ENCODE peak calls at places on chromosomes 1 and 21, in nine cellular contexts. One of them, this sample, is unnamed.

GRCh38 chr1:240765732-240766363 is 153.9 kb upstream of the GREM2 start:
- DNase-seq in transverse colon: no peak
- DNase-seq in esophagus squamous epithelium: no peak
- DNase-seq in H1: no peak
- DNase-seq in uterus: no peak
- DNase-seq in stomach: no peak
- DNase-seq in sigmoid colon: no peak
- DNase-seq in Peyer's patch: no peak
- DNase-seq in tibial nerve: no peak
- DNase-seq in this sample: peak

GRCh38 chr1:225509376-225509707 is 81.5 kb upstream of the LBR start:
- DNase-seq in transverse colon: no peak
- DNase-seq in esophagus squamous epithelium: no peak
- DNase-seq in H1: no peak
- DNase-seq in uterus: no peak
- DNase-seq in stomach: no peak
- DNase-seq in sigmoid colon: no peak
- DNase-seq in Peyer's patch: no peak
- DNase-seq in tibial nerve: no peak
- DNase-seq in this sample: no peak

GRCh38 chr1:212721388-212722247 is 22.0 kb upstream of the BATF3 start:
- DNase-seq in transverse colon: no peak
- DNase-seq in esophagus squamous epithelium: no peak
- DNase-seq in H1: no peak
- DNase-seq in uterus: no peak
- DNase-seq in stomach: peak
- DNase-seq in sigmoid colon: no peak
- DNase-seq in Peyer's patch: no peak
- DNase-seq in tibial nerve: no peak
- DNase-seq in this sample: peak

GRCh38 chr21:29298348-29299045 is at the start of gene BACH1:
- DNase-seq in transverse colon: peak
- DNase-seq in esophagus squamous epithelium: peak
- DNase-seq in H1: peak
- DNase-seq in uterus: peak
- DNase-seq in stomach: peak
- DNase-seq in sigmoid colon: peak
- DNase-seq in Peyer's patch: peak
- DNase-seq in tibial nerve: peak
- DNase-seq in this sample: peak

GRCh38 chr1:111507411-111508201 is 4.2 kb upstream of the ADORA3 start:
- DNase-seq in transverse colon: peak
- DNase-seq in esophagus squamous epithelium: peak
- DNase-seq in H1: peak
- DNase-seq in uterus: peak
- DNase-seq in stomach: peak
- DNase-seq in sigmoid colon: peak
- DNase-seq in Peyer's patch: peak
- DNase-seq in tibial nerve: peak
- DNase-seq in this sample: peak

GRCh38 chr1:56438901-56439551 is 140.3 kb downstream of the PLPP3 start:
- DNase-seq in transverse colon: no peak
- DNase-seq in esophagus squamous epithelium: no peak
- DNase-seq in H1: no peak
- DNase-seq in uterus: no peak
- DNase-seq in stomach: no peak
- DNase-seq in sigmoid colon: no peak
- DNase-seq in Peyer's patch: no peak
- DNase-seq in tibial nerve: no peak
- DNase-seq in this sample: no peak

GRCh38 chr1:161390559-161390858 is 22.8 kb upstream of the CFAP126 start:
- DNase-seq in transverse colon: no peak
- DNase-seq in esophagus squamous epithelium: no peak
- DNase-seq in H1: no peak
- DNase-seq in uterus: no peak
- DNase-seq in stomach: no peak
- DNase-seq in sigmoid colon: no peak
- DNase-seq in Peyer's patch: no peak
- DNase-seq in tibial nerve: no peak
- DNase-seq in this sample: no peak

GRCh38 chr1:42933060-42933586 is 25.5 kb downstream of the SLC2A1 start:
- DNase-seq in transverse colon: no peak
- DNase-seq in esophagus squamous epithelium: no peak
- DNase-seq in H1: no peak
- DNase-seq in uterus: no peak
- DNase-seq in stomach: no peak
- DNase-seq in sigmoid colon: no peak
- DNase-seq in Peyer's patch: no peak
- DNase-seq in tibial nerve: no peak
- DNase-seq in this sample: no peak

GRCh38 chr1:19450811-19451564 is 34.4 kb downstream of the CAPZB start:
- DNase-seq in transverse colon: no peak
- DNase-seq in esophagus squamous epithelium: no peak
- DNase-seq in H1: no peak
- DNase-seq in uterus: peak
- DNase-seq in stomach: no peak
- DNase-seq in sigmoid colon: no peak
- DNase-seq in Peyer's patch: peak
- DNase-seq in tibial nerve: no peak
- DNase-seq in this sample: peak

GRCh38 chr1:158833269-158833668 is 2.1 kb downstream of the MNDA start:
- DNase-seq in transverse colon: no peak
- DNase-seq in esophagus squamous epithelium: no peak
- DNase-seq in H1: no peak
- DNase-seq in uterus: no peak
- DNase-seq in stomach: no peak
- DNase-seq in sigmoid colon: no peak
- DNase-seq in Peyer's patch: no peak
- DNase-seq in tibial nerve: no peak
- DNase-seq in this sample: no peak

GRCh38 chr1:247332215-247332900 is 691 bp upstream of the ZNF496 start:
- DNase-seq in transverse colon: peak
- DNase-seq in esophagus squamous epithelium: peak
- DNase-seq in H1: peak
- DNase-seq in uterus: peak
- DNase-seq in stomach: peak
- DNase-seq in sigmoid colon: peak
- DNase-seq in Peyer's patch: peak
- DNase-seq in tibial nerve: no peak
- DNase-seq in this sample: peak

GRCh38 chr1:245166471-245166885 is 11.7 kb downstream of the KIF26B start:
- DNase-seq in transverse colon: no peak
- DNase-seq in esophagus squamous epithelium: no peak
- DNase-seq in H1: no peak
- DNase-seq in uterus: no peak
- DNase-seq in stomach: no peak
- DNase-seq in sigmoid colon: no peak
- DNase-seq in Peyer's patch: no peak
- DNase-seq in tibial nerve: no peak
- DNase-seq in this sample: peak

GRCh38 chr1:4734791-4735190 is 80.4 kb downstream of the AJAP1 start:
- DNase-seq in transverse colon: no peak
- DNase-seq in esophagus squamous epithelium: no peak
- DNase-seq in H1: no peak
- DNase-seq in uterus: no peak
- DNase-seq in stomach: no peak
- DNase-seq in sigmoid colon: no peak
- DNase-seq in Peyer's patch: no peak
- DNase-seq in tibial nerve: no peak
- DNase-seq in this sample: no peak

GRCh38 chr1:220808501-220809186 is 21.9 kb downstream of the MTARC1 start:
- DNase-seq in transverse colon: no peak
- DNase-seq in esophagus squamous epithelium: no peak
- DNase-seq in H1: no peak
- DNase-seq in uterus: no peak
- DNase-seq in stomach: no peak
- DNase-seq in sigmoid colon: no peak
- DNase-seq in Peyer's patch: no peak
- DNase-seq in tibial nerve: no peak
- DNase-seq in this sample: no peak

GRCh38 chr1:18597159-18598042 is 33.2 kb upstream of the PAX7 start:
- DNase-seq in transverse colon: peak
- DNase-seq in esophagus squamous epithelium: no peak
- DNase-seq in H1: peak
- DNase-seq in uterus: no peak
- DNase-seq in stomach: peak
- DNase-seq in sigmoid colon: peak
- DNase-seq in Peyer's patch: peak
- DNase-seq in tibial nerve: peak
- DNase-seq in this sample: peak

GRCh38 chr1:181425566-181425965 is 57.8 kb upstream of the CACNA1E start:
- DNase-seq in transverse colon: no peak
- DNase-seq in esophagus squamous epithelium: no peak
- DNase-seq in H1: no peak
- DNase-seq in uterus: no peak
- DNase-seq in stomach: no peak
- DNase-seq in sigmoid colon: no peak
- DNase-seq in Peyer's patch: no peak
- DNase-seq in tibial nerve: no peak
- DNase-seq in this sample: no peak

GRCh38 chr21:44903689-44904088 is 17.0 kb downstream of the ITGB2 start:
- DNase-seq in transverse colon: no peak
- DNase-seq in esophagus squamous epithelium: no peak
- DNase-seq in H1: no peak
- DNase-seq in uterus: no peak
- DNase-seq in stomach: no peak
- DNase-seq in sigmoid colon: no peak
- DNase-seq in Peyer's patch: no peak
- DNase-seq in tibial nerve: no peak
- DNase-seq in this sample: no peak

GRCh38 chr1:24201941-24202440 is 14.9 kb upstream of the IFNLR1 start:
- DNase-seq in transverse colon: peak
- DNase-seq in esophagus squamous epithelium: no peak
- DNase-seq in H1: peak
- DNase-seq in uterus: peak
- DNase-seq in stomach: peak
- DNase-seq in sigmoid colon: peak
- DNase-seq in Peyer's patch: peak
- DNase-seq in tibial nerve: peak
- DNase-seq in this sample: peak

GRCh38 chr1:23908453-23909341 is 4.5 kb downstream of the CNR2 start:
- DNase-seq in transverse colon: peak
- DNase-seq in esophagus squamous epithelium: no peak
- DNase-seq in H1: no peak
- DNase-seq in uterus: no peak
- DNase-seq in stomach: no peak
- DNase-seq in sigmoid colon: no peak
- DNase-seq in Peyer's patch: peak
- DNase-seq in tibial nerve: no peak
- DNase-seq in this sample: no peak

GRCh38 chr1:69919129-69919921 is 286.1 kb downstream of the LRRC40 start:
- DNase-seq in transverse colon: no peak
- DNase-seq in esophagus squamous epithelium: no peak
- DNase-seq in H1: no peak
- DNase-seq in uterus: no peak
- DNase-seq in stomach: no peak
- DNase-seq in sigmoid colon: peak
- DNase-seq in Peyer's patch: no peak
- DNase-seq in tibial nerve: no peak
- DNase-seq in this sample: no peak

GRCh38 chr1:182839209-182840065 is at the start of gene DHX9:
- DNase-seq in transverse colon: peak
- DNase-seq in esophagus squamous epithelium: peak
- DNase-seq in H1: peak
- DNase-seq in uterus: peak
- DNase-seq in stomach: peak
- DNase-seq in sigmoid colon: peak
- DNase-seq in Peyer's patch: peak
- DNase-seq in tibial nerve: peak
- DNase-seq in this sample: peak
- TF ChIP-seq POLR2A in transverse colon: peak
- TF ChIP-seq POLR2A in esophagus squamous epithelium: no peak
- TF ChIP-seq POLR2A in H1: peak
- TF ChIP-seq POLR2A in uterus: peak
- TF ChIP-seq POLR2A in stomach: peak
- TF ChIP-seq POLR2A in sigmoid colon: peak
- TF ChIP-seq POLR2A in Peyer's patch: peak
- TF ChIP-seq POLR2A in tibial nerve: peak
- TF ChIP-seq POLR2A in this sample: peak

GRCh38 chr1:94355485-94355980 is 62.7 kb upstream of the ABCD3 start:
- DNase-seq in transverse colon: no peak
- DNase-seq in esophagus squamous epithelium: no peak
- DNase-seq in H1: no peak
- DNase-seq in uterus: no peak
- DNase-seq in stomach: no peak
- DNase-seq in sigmoid colon: no peak
- DNase-seq in Peyer's patch: no peak
- DNase-seq in tibial nerve: no peak
- DNase-seq in this sample: no peak
- TF ChIP-seq POLR2A in transverse colon: no peak
- TF ChIP-seq POLR2A in esophagus squamous epithelium: no peak
- TF ChIP-seq POLR2A in H1: no peak
- TF ChIP-seq POLR2A in uterus: no peak
- TF ChIP-seq POLR2A in stomach: no peak
- TF ChIP-seq POLR2A in sigmoid colon: no peak
- TF ChIP-seq POLR2A in Peyer's patch: no peak
- TF ChIP-seq POLR2A in tibial nerve: no peak
- TF ChIP-seq POLR2A in this sample: no peak

GRCh38 chr1:36802018-36802417 is 232.3 kb downstream of the GRIK3 start:
- DNase-seq in transverse colon: no peak
- DNase-seq in esophagus squamous epithelium: no peak
- DNase-seq in H1: no peak
- DNase-seq in uterus: no peak
- DNase-seq in stomach: no peak
- DNase-seq in sigmoid colon: no peak
- DNase-seq in Peyer's patch: no peak
- DNase-seq in tibial nerve: no peak
- DNase-seq in this sample: no peak
- TF ChIP-seq POLR2A in transverse colon: no peak
- TF ChIP-seq POLR2A in esophagus squamous epithelium: no peak
- TF ChIP-seq POLR2A in H1: no peak
- TF ChIP-seq POLR2A in uterus: no peak
- TF ChIP-seq POLR2A in stomach: no peak
- TF ChIP-seq POLR2A in sigmoid colon: no peak
- TF ChIP-seq POLR2A in Peyer's patch: no peak
- TF ChIP-seq POLR2A in tibial nerve: no peak
- TF ChIP-seq POLR2A in this sample: no peak

DNA sequence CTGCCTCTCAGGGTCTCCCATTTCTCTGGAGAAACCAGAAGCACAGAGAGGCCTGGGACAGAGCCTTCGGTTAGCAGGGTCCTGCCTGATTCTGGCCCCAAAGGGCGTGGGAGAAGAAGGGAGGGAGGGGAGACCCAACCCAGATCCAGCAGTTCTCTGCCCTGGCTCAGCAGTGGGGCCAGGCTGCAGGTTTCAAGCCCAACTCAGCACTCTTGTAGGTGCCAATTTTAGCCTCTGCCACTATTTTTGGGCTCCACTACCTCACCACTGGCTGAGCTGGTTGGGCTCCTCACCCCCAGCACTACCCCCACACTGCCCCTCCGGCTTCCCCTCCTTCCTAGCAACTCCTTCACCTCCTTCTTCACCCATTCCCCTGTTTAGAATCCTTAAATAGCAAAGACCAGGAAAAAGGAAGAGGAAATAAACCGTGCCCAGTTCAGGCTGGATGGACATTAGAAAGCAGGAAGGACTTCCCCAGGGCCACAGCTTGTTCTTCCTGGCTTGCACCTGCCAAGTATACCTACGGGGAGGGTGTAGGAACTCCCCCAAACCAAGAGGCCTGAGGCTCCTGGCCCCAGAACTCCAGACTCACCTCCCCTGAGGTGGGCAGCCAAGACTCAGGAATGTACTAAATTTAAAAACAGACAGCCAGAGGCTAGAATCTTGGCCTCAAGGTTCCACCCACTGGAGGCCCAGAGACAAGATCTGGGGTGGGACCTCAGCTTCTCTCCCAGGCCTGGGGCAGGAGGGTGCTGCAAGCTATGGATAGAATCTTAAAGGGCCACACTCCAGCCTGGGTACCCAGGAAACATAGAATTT is 1.4 kb upstream of the ARHGEF2 start:
- DNase-seq in transverse colon: peak
- DNase-seq in esophagus squamous epithelium: no peak
- DNase-seq in H1: no peak
- DNase-seq in uterus: peak
- DNase-seq in stomach: no peak
- DNase-seq in sigmoid colon: no peak
- DNase-seq in Peyer's patch: no peak
- DNase-seq in tibial nerve: no peak
- DNase-seq in this sample: no peak
- TF ChIP-seq POLR2A in transverse colon: no peak
- TF ChIP-seq POLR2A in esophagus squamous epithelium: no peak
- TF ChIP-seq POLR2A in H1: no peak
- TF ChIP-seq POLR2A in uterus: peak
- TF ChIP-seq POLR2A in stomach: no peak
- TF ChIP-seq POLR2A in sigmoid colon: no peak
- TF ChIP-seq POLR2A in Peyer's patch: no peak
- TF ChIP-seq POLR2A in tibial nerve: no peak
- TF ChIP-seq POLR2A in this sample: no peak

This sample was measured in endothelial cell of umbilical vein.